ENCODE peak calls at places on chromosomes 13 and 19, in four cellular contexts. One of them, this sample, is unnamed. For H3K4me1, the result is how much of the 10 kb centered on the place peaks cover.

GRCh38 chr13:112510002-112510780 is 77.8 kb downstream of the TUBGCP3 start:
- DNase-seq in left ventricle myocardium inferior: no peak
- DNase-seq in GM23248: peak
- DNase-seq in cardiac muscle cell: peak
- DNase-seq in this sample: peak

GRCh38 chr19:46604781-46605355 is 3.7 kb downstream of the CALM3 start:
- DNase-seq in left ventricle myocardium inferior: no peak
- DNase-seq in GM23248: no peak
- DNase-seq in cardiac muscle cell: no peak
- DNase-seq in this sample: no peak

GRCh38 chr19:58279042-58279924 is 528 bp downstream of the ZNF8 start:
- DNase-seq in left ventricle myocardium inferior: peak
- DNase-seq in GM23248: peak
- DNase-seq in cardiac muscle cell: peak
- DNase-seq in this sample: peak

GRCh38 chr13:108361769-108362168 is 92.3 kb downstream of the TNFSF13B start:
- DNase-seq in left ventricle myocardium inferior: no peak
- DNase-seq in GM23248: no peak
- DNase-seq in cardiac muscle cell: no peak
- DNase-seq in this sample: no peak

GRCh38 chr19:41945135-41945766 is 13.9 kb downstream of the RABAC1 start:
- DNase-seq in left ventricle myocardium inferior: no peak
- DNase-seq in GM23248: no peak
- DNase-seq in cardiac muscle cell: no peak
- DNase-seq in this sample: no peak

GRCh38 chr13:62278271-62278670 is 862.6 kb upstream of the PCDH20 start:
- DNase-seq in left ventricle myocardium inferior: no peak
- DNase-seq in GM23248: no peak
- DNase-seq in cardiac muscle cell: no peak
- DNase-seq in this sample: no peak

GRCh38 chr19:49551531-49551930 is 23.7 kb downstream of the RCN3 start:
- DNase-seq in left ventricle myocardium inferior: no peak
- DNase-seq in GM23248: no peak
- DNase-seq in cardiac muscle cell: no peak
- DNase-seq in this sample: no peak

GRCh38 chr19:3397266-3398022 is 31.1 kb downstream of the NFIC start:
- DNase-seq in left ventricle myocardium inferior: peak
- DNase-seq in GM23248: peak
- DNase-seq in cardiac muscle cell: no peak
- DNase-seq in this sample: peak

GRCh38 chr13:32746474-32746873 is 160.2 kb downstream of the PDS5B start:
- DNase-seq in left ventricle myocardium inferior: no peak
- DNase-seq in GM23248: no peak
- DNase-seq in cardiac muscle cell: no peak
- DNase-seq in this sample: peak

GRCh38 chr13:87147076-87147475 is 524.1 kb upstream of the SLITRK5 start:
- DNase-seq in left ventricle myocardium inferior: no peak
- DNase-seq in GM23248: peak
- DNase-seq in cardiac muscle cell: no peak
- DNase-seq in this sample: peak

GRCh38 chr13:23673354-23673753 is 103.1 kb downstream of the TNFRSF19 start:
- DNase-seq in left ventricle myocardium inferior: no peak
- DNase-seq in GM23248: peak
- DNase-seq in cardiac muscle cell: no peak
- DNase-seq in this sample: peak

GRCh38 chr13:28049880-28050871 is 50.2 kb downstream of the FLT3 start:
- DNase-seq in left ventricle myocardium inferior: no peak
- DNase-seq in GM23248: no peak
- DNase-seq in cardiac muscle cell: no peak
- DNase-seq in this sample: no peak

GRCh38 chr13:34156841-34157365 is 339.0 kb downstream of the RFC3 start:
- DNase-seq in left ventricle myocardium inferior: peak
- DNase-seq in GM23248: peak
- DNase-seq in cardiac muscle cell: no peak
- DNase-seq in this sample: peak

GRCh38 chr13:79562557-79562956 is 81.6 kb downstream of the NDFIP2 start:
- DNase-seq in left ventricle myocardium inferior: no peak
- DNase-seq in GM23248: no peak
- DNase-seq in cardiac muscle cell: no peak
- DNase-seq in this sample: no peak

GRCh38 chr19:10104665-10105221 is 1.4 kb upstream of the PPAN start:
- DNase-seq in left ventricle myocardium inferior: no peak
- DNase-seq in GM23248: no peak
- DNase-seq in cardiac muscle cell: no peak
- DNase-seq in this sample: no peak

GRCh38 chr13:113728571-113729054 is 30.4 kb upstream of the TMEM255B start:
- DNase-seq in left ventricle myocardium inferior: no peak
- DNase-seq in GM23248: no peak
- DNase-seq in cardiac muscle cell: no peak
- DNase-seq in this sample: no peak

GRCh38 chr13:106473174-106473573 is 62.3 kb downstream of the EFNB2 start:
- DNase-seq in left ventricle myocardium inferior: peak
- DNase-seq in GM23248: no peak
- DNase-seq in cardiac muscle cell: no peak
- DNase-seq in this sample: no peak

GRCh38 chr13:42219870-42220269 is 52.1 kb upstream of the AKAP11 start:
- DNase-seq in left ventricle myocardium inferior: no peak
- DNase-seq in GM23248: no peak
- DNase-seq in cardiac muscle cell: no peak
- DNase-seq in this sample: no peak

GRCh38 chr13:82356667-82357066 is 1525.6 kb downstream of the SLITRK1 start:
- DNase-seq in left ventricle myocardium inferior: no peak
- DNase-seq in GM23248: peak
- DNase-seq in cardiac muscle cell: peak
- DNase-seq in this sample: no peak

GRCh38 chr13:24233351-24233901 is 72.9 kb downstream of the SPATA13 start:
- DNase-seq in left ventricle myocardium inferior: no peak
- DNase-seq in GM23248: peak
- DNase-seq in cardiac muscle cell: peak
- DNase-seq in this sample: peak

GRCh38 chr13:98206946-98207345 is 29.9 kb upstream of the RNF113B start:
- DNase-seq in left ventricle myocardium inferior: no peak
- DNase-seq in GM23248: peak
- DNase-seq in cardiac muscle cell: no peak
- DNase-seq in this sample: peak

GRCh38 chr19:30669329-30670010 is 297.3 kb downstream of the ZNF536 start:
- DNase-seq in left ventricle myocardium inferior: peak
- DNase-seq in GM23248: peak
- DNase-seq in cardiac muscle cell: peak
- DNase-seq in this sample: peak

DNA sequence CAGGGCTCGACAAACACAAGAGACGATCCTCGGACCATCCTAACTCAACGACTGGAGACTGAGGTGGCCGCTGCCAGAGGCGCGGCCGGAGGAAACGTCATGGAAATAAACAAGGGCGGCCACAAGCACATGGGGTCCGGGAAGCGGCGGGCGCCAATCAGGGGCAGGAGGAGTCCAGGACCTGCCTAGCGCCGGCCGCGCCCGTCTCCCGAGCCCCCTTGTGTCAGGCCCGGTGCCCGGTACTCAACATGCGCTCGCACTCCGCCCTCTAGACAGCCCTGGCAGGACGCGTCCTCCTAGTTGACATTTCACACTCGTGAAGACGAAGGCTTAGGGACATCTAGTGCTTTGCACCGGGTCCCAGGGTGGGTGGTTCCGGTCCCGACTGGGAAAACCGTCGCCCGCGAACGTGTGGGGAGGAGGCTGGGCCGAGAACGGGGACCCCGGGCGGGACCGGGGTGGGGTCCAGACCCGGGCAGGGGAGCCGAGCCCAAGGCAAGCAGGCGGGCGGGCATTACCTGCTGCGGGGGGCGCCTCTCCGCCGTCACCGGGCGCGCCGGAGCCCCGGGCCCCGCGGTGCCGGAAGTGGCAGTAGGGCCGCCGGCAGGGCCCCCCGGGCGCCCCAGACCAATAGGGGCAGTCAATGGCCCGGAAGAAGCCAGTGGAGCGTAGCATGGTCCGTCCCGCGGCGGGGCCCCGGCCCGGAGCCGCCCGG is 442 bp downstream of the REXO1 start:
- DNase-seq in left ventricle myocardium inferior: no peak
- DNase-seq in GM23248: peak
- DNase-seq in cardiac muscle cell: peak
- DNase-seq in this sample: peak
- H3K4me1 ChIP-seq in left ventricle myocardium inferior: half or more
- H3K4me1 ChIP-seq in GM23248: under half
- H3K4me1 ChIP-seq in cardiac muscle cell: under half
- H3K4me1 ChIP-seq in this sample: under half

GRCh38 chr13:40983725-40984669 is 35.1 kb downstream of the ELF1 start:
- DNase-seq in left ventricle myocardium inferior: no peak
- DNase-seq in GM23248: no peak
- DNase-seq in cardiac muscle cell: no peak
- DNase-seq in this sample: no peak
- H3K4me1 ChIP-seq in left ventricle myocardium inferior: half or more
- H3K4me1 ChIP-seq in GM23248: under half
- H3K4me1 ChIP-seq in cardiac muscle cell: under half
- H3K4me1 ChIP-seq in this sample: under half

GRCh38 chr19:40283414-40284250 is 1.5 kb downstream of the AKT2 start:
- DNase-seq in left ventricle myocardium inferior: no peak
- DNase-seq in GM23248: peak
- DNase-seq in cardiac muscle cell: no peak
- DNase-seq in this sample: no peak

GRCh38 chr19:40282920-40283319 is 2.2 kb downstream of the AKT2 start:
- DNase-seq in left ventricle myocardium inferior: no peak
- DNase-seq in GM23248: peak
- DNase-seq in cardiac muscle cell: no peak
- DNase-seq in this sample: peak

GRCh38 chr19:40284501-40285352 is at the start of gene AKT2:
- DNase-seq in left ventricle myocardium inferior: peak
- DNase-seq in GM23248: peak
- DNase-seq in cardiac muscle cell: peak
- DNase-seq in this sample: peak

GRCh38 chr19:40285353-40286234 is 449 bp upstream of the AKT2 start:
- DNase-seq in left ventricle myocardium inferior: peak
- DNase-seq in GM23248: peak
- DNase-seq in cardiac muscle cell: peak
- DNase-seq in this sample: peak

DNA sequence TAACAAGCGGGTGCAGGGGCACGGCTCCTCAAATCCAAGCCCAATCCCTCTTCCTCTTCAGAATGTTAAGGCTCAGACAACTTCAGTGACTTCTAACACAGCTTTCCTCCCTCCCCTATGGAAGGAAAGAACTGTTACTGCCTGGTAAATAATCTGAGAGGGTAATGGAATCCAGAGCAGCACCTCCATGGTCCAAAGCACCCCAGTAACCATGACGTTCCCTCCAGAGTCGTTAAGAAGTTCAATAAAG is 969 bp downstream of the AKT2 start:
- DNase-seq in left ventricle myocardium inferior: no peak
- DNase-seq in GM23248: no peak
- DNase-seq in cardiac muscle cell: peak
- DNase-seq in this sample: no peak
- H3K4me1 ChIP-seq in left ventricle myocardium inferior: half or more
- H3K4me1 ChIP-seq in GM23248: under half
- H3K4me1 ChIP-seq in cardiac muscle cell: under half
- H3K4me1 ChIP-seq in this sample: under half

GRCh38 chr19:38266070-38266469 is 1.7 kb downstream of the SPINT2 start:
- DNase-seq in left ventricle myocardium inferior: no peak
- DNase-seq in GM23248: no peak
- DNase-seq in cardiac muscle cell: no peak
- DNase-seq in this sample: no peak

GRCh38 chr19:38265213-38265861 is 964 bp downstream of the SPINT2 start:
- DNase-seq in left ventricle myocardium inferior: no peak
- DNase-seq in GM23248: no peak
- DNase-seq in cardiac muscle cell: peak
- DNase-seq in this sample: no peak

GRCh38 chr19:38268539-38268938 is 4.2 kb downstream of the SPINT2 start:
- DNase-seq in left ventricle myocardium inferior: no peak
- DNase-seq in GM23248: no peak
- DNase-seq in cardiac muscle cell: peak
- DNase-seq in this sample: no peak

GRCh38 chr19:38267780-38268430 is 3.5 kb downstream of the SPINT2 start:
- DNase-seq in left ventricle myocardium inferior: no peak
- DNase-seq in GM23248: no peak
- DNase-seq in cardiac muscle cell: no peak
- DNase-seq in this sample: no peak

DNA sequence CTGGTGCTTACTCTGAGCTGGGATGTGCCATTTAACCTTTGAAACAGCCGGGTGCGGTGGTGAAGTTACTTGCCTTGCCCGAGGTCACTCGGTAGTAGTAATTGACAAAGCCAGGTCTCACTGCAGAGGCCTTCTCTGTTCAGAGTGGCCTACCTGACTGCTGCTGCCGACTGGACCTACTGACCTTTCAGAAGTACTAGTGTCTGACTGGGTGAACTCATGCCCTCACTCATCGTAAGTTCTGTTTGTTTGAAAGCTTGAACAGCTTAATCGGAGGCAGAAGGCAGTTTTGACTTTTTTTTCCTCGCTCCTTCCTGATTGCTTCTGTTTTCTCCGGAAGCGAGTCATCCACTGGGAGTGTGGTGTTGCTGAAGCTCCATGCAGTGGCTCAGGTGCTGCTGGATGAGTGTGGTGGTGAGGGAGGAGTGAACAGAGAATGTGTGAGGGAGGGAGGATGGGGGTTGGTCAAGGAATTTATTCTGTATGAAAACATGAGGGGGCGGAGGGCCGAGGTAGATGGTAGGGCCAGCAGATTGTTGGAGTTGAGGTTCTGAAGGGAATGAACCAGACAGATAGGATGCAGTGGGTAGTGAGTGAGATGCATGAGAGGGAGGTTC is 2.7 kb downstream of the SPINT2 start:
- DNase-seq in left ventricle myocardium inferior: no peak
- DNase-seq in GM23248: peak
- DNase-seq in cardiac muscle cell: no peak
- DNase-seq in this sample: peak
- H3K4me1 ChIP-seq in left ventricle myocardium inferior: under half
- H3K4me1 ChIP-seq in GM23248: under half
- H3K4me1 ChIP-seq in cardiac muscle cell: under half
- H3K4me1 ChIP-seq in this sample: under half

DNA sequence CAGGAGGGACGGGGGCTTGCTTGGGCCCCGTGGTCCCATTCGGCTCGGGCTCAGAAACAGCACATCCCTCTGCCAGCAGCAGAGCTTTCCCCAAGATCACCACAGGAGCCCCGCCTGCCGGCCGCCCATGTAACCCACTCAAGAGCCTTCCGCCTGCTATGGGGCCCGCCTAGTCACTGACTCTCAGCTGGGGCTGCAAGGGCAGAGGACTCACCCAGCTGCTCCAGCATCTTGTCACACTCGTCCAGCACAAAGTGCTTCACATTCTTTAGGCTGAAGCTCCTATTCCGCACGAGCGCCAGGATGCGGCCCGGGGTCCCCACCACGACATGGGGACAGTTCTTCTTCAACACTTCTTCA is 8.4 kb downstream of the DDX39A start:
- DNase-seq in left ventricle myocardium inferior: no peak
- DNase-seq in GM23248: no peak
- DNase-seq in cardiac muscle cell: no peak
- DNase-seq in this sample: no peak
- H3K4me1 ChIP-seq in left ventricle myocardium inferior: under half
- H3K4me1 ChIP-seq in GM23248: under half
- H3K4me1 ChIP-seq in cardiac muscle cell: under half
- H3K4me1 ChIP-seq in this sample: under half